ENCODE peak calls at places on chromosomes 5 and 9, in eight cellular contexts. N, P, J, R, L, T, E and D are unnamed samples.

GRCh38 chr5:15516486-15516885 is 16.5 kb downstream of the FBXL7 start:
- DNase-seq in P (no peak), J (no peak), R (no peak), L (no peak), T (no peak), E (no peak), N (no peak), D (no peak)

GRCh38 chr5:163172540-163173337 is 264.7 kb upstream of the CCNG1 start:
- DNase-seq in R (no peak), E (no peak), J (no peak), T (no peak), P (no peak), N (no peak), L (no peak), D (no peak)

GRCh38 chr9:33297455-33297854 is 7.1 kb downstream of the NFX1 start:
- DNase-seq in T (no peak), P (no peak), R (no peak), J (peak; percentile 89), E (no peak), L (peak; percentile 36), N (peak; percentile 5), D (no peak)

GRCh38 chr9:27425827-27426716 is 98.0 kb upstream of the IFNK start:
- DNase-seq in N (no peak), J (no peak), E (no peak), L (no peak), R (no peak), P (no peak), T (no peak), D (no peak)

GRCh38 chr9:90018688-90019087 is 413.9 kb downstream of the GADD45G start:
- DNase-seq in J (no peak), R (no peak), N (no peak), T (no peak), L (no peak), E (no peak), P (no peak), D (no peak)

GRCh38 chr9:83002329-83002728 is 60.6 kb downstream of the RASEF start:
- DNase-seq in N (no peak), J (no peak), E (no peak), T (no peak), R (no peak), P (no peak), L (no peak), D (no peak)

GRCh38 chr5:116289276-116289675 is 204.5 kb downstream of the COMMD10 start:
- DNase-seq in L (no peak), J (no peak), R (no peak), E (no peak), N (peak; percentile 3), T (no peak), P (no peak), D (no peak)

GRCh38 chr5:167573274-167574127 is 717.9 kb upstream of the WWC1 start:
- DNase-seq in T (no peak), J (no peak), P (peak; percentile 57), N (peak; percentile 79), L (no peak), R (no peak), E (peak; percentile 74), D (no peak)

GRCh38 chr5:21919417-21920022 is 933.6 kb downstream of the CDH12 start:
- DNase-seq in N (peak; percentile 59), E (peak; percentile 28), J (no peak), L (peak; percentile 40), P (peak; percentile 57), R (no peak), T (no peak), D (peak; percentile 5)

GRCh38 chr5:179495906-179496455 is 54.4 kb upstream of the RUFY1 start:
- DNase-seq in J (no peak), R (no peak), N (peak; percentile 39), E (no peak), L (no peak), T (no peak), P (no peak), D (peak; percentile 51)

GRCh38 chr5:14118551-14119320 is 24.4 kb upstream of the TRIO start:
- DNase-seq in E (no peak), J (no peak), R (no peak), T (no peak), N (no peak), L (no peak), P (no peak), D (no peak)

GRCh38 chr9:78280982-78281668 is 15.8 kb upstream of the PSAT1 start:
- DNase-seq in L (no peak), E (peak; percentile 56), P (no peak), R (peak; percentile 40), J (no peak), T (no peak), N (peak; percentile 62), D (no peak)

GRCh38 chr5:168114444-168115017 is 176.9 kb upstream of the WWC1 start:
- DNase-seq in L (peak; percentile 68), E (peak; percentile 54), N (peak; percentile 82), J (no peak), T (no peak), P (peak; percentile 74), R (no peak), D (peak; percentile 91)

GRCh38 chr5:95809414-95809960 is 13.0 kb downstream of the GLRX start:
- DNase-seq in T (no peak), R (no peak), E (peak; percentile 61), J (no peak), N (no peak), P (no peak), L (no peak), D (no peak)

GRCh38 chr9:2494571-2494970 is 127.0 kb upstream of the VLDLR start:
- DNase-seq in P (no peak), L (no peak), E (peak; percentile 68), R (no peak), T (no peak), N (no peak), J (no peak), D (peak; percentile 69)

GRCh38 chr9:4573634-4574391 is 83.5 kb downstream of the SLC1A1 start:
- DNase-seq in L (no peak), P (no peak), N (no peak), T (no peak), E (no peak), J (no peak), R (no peak), D (no peak)

DNA sequence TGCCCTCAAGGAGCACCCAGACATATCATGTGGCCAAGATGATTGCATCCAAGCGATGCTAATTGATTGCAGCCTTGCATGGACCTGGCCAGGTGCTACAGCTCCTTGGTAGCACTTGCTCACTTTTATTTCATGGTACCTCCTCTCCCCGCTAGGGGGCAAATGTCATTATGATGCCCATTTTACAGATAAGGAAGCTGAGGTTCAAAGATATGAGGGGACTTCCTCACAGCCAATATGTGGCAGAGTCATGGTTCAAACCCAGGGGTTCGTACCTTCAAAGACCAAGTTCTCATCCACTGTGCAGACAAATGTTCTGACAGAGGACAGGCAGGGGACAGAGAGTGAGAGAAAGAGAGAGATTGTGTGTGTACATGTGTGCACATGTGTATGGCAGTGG is 21.9 kb upstream of the KCNMB1 start:
- DNase-seq in L (peak; percentile 49), R (no peak), E (no peak), N (no peak), P (no peak), T (no peak), J (no peak), D (no peak)
- TF ChIP-seq CTCF in L (peak; percentile 56), R (peak; percentile 26), E (no peak), N (no peak), P (no peak), T (no peak), J (peak; percentile 47), D (no peak)

DNA sequence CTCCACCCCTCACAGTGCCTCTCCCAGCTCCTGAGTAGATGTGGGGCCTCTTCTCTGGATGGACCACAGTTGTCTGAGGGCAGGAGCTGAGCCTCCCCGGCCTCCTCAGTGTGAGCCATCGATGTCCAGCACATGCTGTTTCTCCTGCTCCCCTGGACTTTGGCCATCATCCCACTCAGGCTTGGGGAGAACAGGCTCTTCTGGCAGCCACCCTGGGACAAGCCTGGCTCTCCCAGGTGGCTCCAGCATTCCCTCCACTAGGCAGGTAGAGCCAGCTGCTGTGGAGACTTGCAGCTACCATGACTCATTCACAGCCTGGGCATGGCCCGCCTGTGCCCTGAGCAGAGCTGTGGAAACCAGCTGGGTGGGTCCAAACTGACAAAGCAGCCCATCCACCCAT is 77.0 kb downstream of the CSNK1A1 start:
- DNase-seq in P (peak; percentile 87), J (no peak), N (peak; percentile 88), R (no peak), E (no peak), T (peak; percentile 85), L (no peak), D (peak; percentile 35)
- TF ChIP-seq CTCF in P (no peak), J (no peak), N (no peak), R (no peak), E (no peak), T (no peak), L (no peak), D (no peak)

DNA sequence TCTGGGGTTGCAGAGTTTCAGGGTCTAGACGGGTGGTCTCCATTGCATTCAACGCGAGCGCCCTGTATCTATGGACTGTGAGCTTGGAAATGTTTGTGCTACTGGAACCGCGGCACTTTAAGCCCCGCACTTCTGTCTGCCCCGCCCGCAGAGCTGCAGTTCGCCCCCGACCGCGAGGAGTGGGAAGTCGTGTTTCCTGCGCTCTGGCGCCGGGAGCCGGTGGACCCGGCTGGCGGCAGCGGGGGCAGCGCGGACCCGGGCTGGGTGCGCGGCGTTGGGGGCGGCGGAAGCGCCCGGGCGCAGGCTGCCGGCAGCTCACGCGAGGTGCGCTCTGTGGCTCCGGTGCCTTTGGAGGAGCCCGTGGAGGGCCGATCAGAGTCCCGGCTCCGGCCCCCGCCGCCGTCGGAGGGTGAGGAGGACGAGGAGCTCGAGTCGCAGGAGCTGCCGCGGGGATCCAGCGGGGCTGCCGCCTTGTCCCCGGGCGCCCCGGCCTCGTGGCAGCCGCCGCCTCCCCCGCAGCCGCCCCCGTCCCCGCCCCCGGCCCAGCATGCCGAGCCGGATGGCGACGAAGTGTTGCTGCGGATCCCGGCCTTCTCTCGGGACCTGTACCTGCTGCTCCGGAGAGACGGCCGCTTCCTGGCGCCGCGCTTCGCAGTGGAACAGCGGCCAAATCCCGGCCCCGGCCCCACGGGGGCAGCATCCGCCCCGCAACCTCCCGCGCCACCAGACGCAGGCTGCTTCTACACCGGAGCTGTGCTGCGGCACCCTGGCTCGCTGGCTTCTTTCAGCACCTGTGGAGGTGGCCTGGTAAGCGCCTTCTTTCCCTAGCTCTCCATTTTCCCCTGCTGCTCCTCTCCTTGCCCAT is 1.1 kb downstream of the ADAMTS19 start:
- DNase-seq in P (peak; percentile 27), N (no peak), E (no peak), R (peak; percentile 47), T (no peak), J (no peak), L (peak; percentile 49), D (peak; percentile 83)
- TF ChIP-seq CTCF in P (no peak), N (no peak), E (no peak), R (peak; percentile 45), T (no peak), J (no peak), L (peak; percentile 35), D (no peak)

DNA sequence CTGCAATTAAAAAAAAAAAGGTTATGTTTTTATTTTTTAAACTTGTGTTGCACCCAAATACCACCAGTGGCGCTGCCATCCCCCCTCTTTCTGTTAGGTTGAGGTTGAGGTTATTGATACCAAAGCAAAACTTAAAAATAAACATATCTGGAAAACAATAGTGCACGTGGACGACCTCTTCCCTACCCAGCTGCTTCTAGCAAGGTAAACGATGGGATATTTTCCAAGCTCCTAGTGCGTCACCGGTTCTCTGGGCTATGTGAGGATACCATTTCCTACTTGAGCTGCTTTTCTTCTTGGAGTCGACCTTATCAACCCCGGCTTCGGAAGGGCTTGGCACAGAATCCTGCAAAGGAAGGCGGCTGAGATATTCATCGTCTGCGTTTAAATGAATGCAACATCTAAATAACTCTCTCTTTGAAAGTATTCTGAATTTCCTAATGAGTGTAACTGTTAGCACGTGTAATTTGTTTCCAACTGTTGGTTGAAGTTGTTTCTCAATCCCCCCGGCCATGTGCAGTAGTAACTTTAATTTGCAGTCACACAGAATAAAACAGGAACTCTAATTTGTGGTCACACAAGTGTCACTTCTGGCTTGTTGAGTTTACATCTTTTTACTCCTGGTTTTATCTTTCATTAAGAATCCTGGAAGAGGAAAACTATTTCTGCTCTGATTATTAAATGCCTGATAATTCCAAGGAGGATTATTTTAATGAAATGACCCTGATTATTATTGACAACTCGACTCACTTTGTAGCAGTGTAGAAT is 993 bp downstream of the SCAMP1 start:
- DNase-seq in T (no peak), P (peak; percentile 84), J (no peak), N (peak; percentile 71), R (no peak), E (peak; percentile 49), L (peak; percentile 31), D (peak; percentile 78)
- TF ChIP-seq CTCF in T (no peak), P (peak; percentile 2), J (peak; percentile 54), N (peak; percentile 29), R (no peak), E (peak; percentile 39), L (no peak), D (peak; percentile 36)